ENCODE peak calls at places on chromosomes 7 and 10, in six cellular contexts. One of them, this sample, is unnamed.

GRCh38 chr7:138309186-138309585 is 150.9 kb upstream of the TRIM24 start:
- DNase-seq in AG10803: no peak
- DNase-seq in GM23338: no peak
- DNase-seq in body of pancreas: no peak
- DNase-seq in fibroblast of pulmonary artery: no peak
- DNase-seq in heart right ventricle: no peak
- DNase-seq in this sample: no peak

GRCh38 chr10:131000737-131001136 is 310.8 kb downstream of the TCERG1L start:
- DNase-seq in fibroblast of pulmonary artery: no peak
- DNase-seq in heart right ventricle: no peak
- DNase-seq in AG10803: no peak
- DNase-seq in body of pancreas: no peak
- DNase-seq in GM23338: no peak
- DNase-seq in this sample: no peak

GRCh38 chr10:43122096-43122495 is 16.1 kb upstream of the CSGALNACT2 start:
- DNase-seq in heart right ventricle: no peak
- DNase-seq in AG10803: no peak
- DNase-seq in body of pancreas: no peak
- DNase-seq in GM23338: no peak
- DNase-seq in fibroblast of pulmonary artery: no peak
- DNase-seq in this sample: no peak

GRCh38 chr7:17679427-17679826 is 260.9 kb downstream of the SNX13 start:
- DNase-seq in fibroblast of pulmonary artery: peak
- DNase-seq in heart right ventricle: peak
- DNase-seq in body of pancreas: no peak
- DNase-seq in GM23338: peak
- DNase-seq in AG10803: peak
- DNase-seq in this sample: no peak

GRCh38 chr10:35890061-35890969 is 248.2 kb upstream of the FZD8 start:
- DNase-seq in body of pancreas: no peak
- DNase-seq in GM23338: no peak
- DNase-seq in fibroblast of pulmonary artery: no peak
- DNase-seq in heart right ventricle: no peak
- DNase-seq in AG10803: no peak
- DNase-seq in this sample: no peak

GRCh38 chr10:131723601-131724530 is 176.9 kb upstream of the PPP2R2D start:
- DNase-seq in fibroblast of pulmonary artery: no peak
- DNase-seq in GM23338: no peak
- DNase-seq in heart right ventricle: no peak
- DNase-seq in body of pancreas: no peak
- DNase-seq in AG10803: no peak
- DNase-seq in this sample: no peak

GRCh38 chr7:82234457-82235049 is 209.0 kb downstream of the CACNA2D1 start:
- DNase-seq in body of pancreas: no peak
- DNase-seq in AG10803: peak
- DNase-seq in heart right ventricle: no peak
- DNase-seq in GM23338: peak
- DNase-seq in fibroblast of pulmonary artery: peak
- DNase-seq in this sample: no peak

GRCh38 chr7:125878990-125879389 is 949.4 kb upstream of the POT1 start:
- DNase-seq in fibroblast of pulmonary artery: no peak
- DNase-seq in GM23338: no peak
- DNase-seq in body of pancreas: no peak
- DNase-seq in heart right ventricle: no peak
- DNase-seq in AG10803: no peak
- DNase-seq in this sample: no peak

GRCh38 chr10:109205929-109206585 is 717.3 kb downstream of the XPNPEP1 start:
- DNase-seq in GM23338: no peak
- DNase-seq in body of pancreas: no peak
- DNase-seq in heart right ventricle: no peak
- DNase-seq in AG10803: peak
- DNase-seq in fibroblast of pulmonary artery: peak
- DNase-seq in this sample: peak

GRCh38 chr7:136803028-136803427 is 65.4 kb upstream of the CHRM2 start:
- DNase-seq in fibroblast of pulmonary artery: no peak
- DNase-seq in AG10803: no peak
- DNase-seq in heart right ventricle: no peak
- DNase-seq in GM23338: no peak
- DNase-seq in body of pancreas: no peak
- DNase-seq in this sample: no peak

GRCh38 chr7:40520986-40521738 is 386.4 kb downstream of the SUGCT start:
- DNase-seq in body of pancreas: no peak
- DNase-seq in GM23338: no peak
- DNase-seq in heart right ventricle: no peak
- DNase-seq in AG10803: no peak
- DNase-seq in fibroblast of pulmonary artery: no peak
- DNase-seq in this sample: no peak

GRCh38 chr10:10589540-10589939 is 428.1 kb upstream of the CELF2 start:
- DNase-seq in heart right ventricle: no peak
- DNase-seq in AG10803: peak
- DNase-seq in fibroblast of pulmonary artery: peak
- DNase-seq in body of pancreas: no peak
- DNase-seq in GM23338: no peak
- DNase-seq in this sample: peak

GRCh38 chr7:49523870-49524269 is 249.6 kb upstream of the VWC2 start:
- DNase-seq in AG10803: no peak
- DNase-seq in GM23338: no peak
- DNase-seq in body of pancreas: no peak
- DNase-seq in fibroblast of pulmonary artery: no peak
- DNase-seq in heart right ventricle: no peak
- DNase-seq in this sample: no peak

GRCh38 chr7:70700055-70700934 is 431.6 kb upstream of the GALNT17 start:
- DNase-seq in AG10803: no peak
- DNase-seq in GM23338: peak
- DNase-seq in body of pancreas: no peak
- DNase-seq in fibroblast of pulmonary artery: no peak
- DNase-seq in heart right ventricle: no peak
- DNase-seq in this sample: no peak

GRCh38 chr10:73915206-73915851 is 4.4 kb downstream of the PLAU start:
- DNase-seq in heart right ventricle: no peak
- DNase-seq in fibroblast of pulmonary artery: no peak
- DNase-seq in body of pancreas: no peak
- DNase-seq in AG10803: no peak
- DNase-seq in GM23338: no peak
- DNase-seq in this sample: no peak

GRCh38 chr7:43856996-43857395 is 12.3 kb downstream of the MRPS24 start:
- DNase-seq in GM23338: no peak
- DNase-seq in body of pancreas: no peak
- DNase-seq in AG10803: no peak
- DNase-seq in heart right ventricle: no peak
- DNase-seq in fibroblast of pulmonary artery: no peak
- DNase-seq in this sample: no peak

DNA sequence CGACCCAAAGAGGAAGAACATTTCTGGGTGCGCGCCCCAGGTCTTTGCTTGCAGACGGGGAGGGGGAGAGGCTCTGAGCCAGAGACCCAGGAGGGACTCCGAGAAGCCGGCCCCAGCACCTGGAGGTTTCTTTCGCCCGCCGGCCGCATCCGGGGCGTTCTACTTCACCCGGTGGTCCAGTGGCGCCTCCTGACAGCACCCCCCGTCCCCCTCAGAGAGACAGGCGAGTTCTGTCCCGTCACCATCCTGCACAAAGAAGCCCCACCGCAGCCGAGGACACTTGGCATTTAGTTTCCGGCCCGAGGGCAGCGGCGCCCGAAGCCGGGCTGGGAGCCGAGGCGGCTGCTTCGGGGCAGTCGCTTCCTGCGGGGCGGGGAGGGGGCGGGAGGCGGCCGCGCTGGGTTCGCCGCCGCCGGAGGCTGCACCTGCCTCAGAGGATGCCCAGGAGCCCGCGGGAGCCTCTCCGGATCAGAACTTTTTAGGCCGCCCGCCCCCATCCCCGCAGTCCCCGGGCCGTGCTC is at the start of gene TMEM178B:
- DNase-seq in GM23338: peak
- DNase-seq in AG10803: no peak
- DNase-seq in body of pancreas: peak
- DNase-seq in heart right ventricle: peak
- DNase-seq in fibroblast of pulmonary artery: no peak
- DNase-seq in this sample: no peak
- H3K4me3 ChIP-seq in GM23338: peak
- H3K4me3 ChIP-seq in AG10803: peak
- H3K4me3 ChIP-seq in body of pancreas: peak
- H3K4me3 ChIP-seq in heart right ventricle: peak
- H3K4me3 ChIP-seq in fibroblast of pulmonary artery: peak
- H3K4me3 ChIP-seq in this sample: peak

GRCh38 chr10:85648279-85648754 is 718.3 kb downstream of the GRID1 start:
- DNase-seq in body of pancreas: no peak
- DNase-seq in AG10803: no peak
- DNase-seq in heart right ventricle: no peak
- DNase-seq in fibroblast of pulmonary artery: no peak
- DNase-seq in GM23338: no peak
- DNase-seq in this sample: no peak
- H3K4me3 ChIP-seq in body of pancreas: no peak
- H3K4me3 ChIP-seq in AG10803: no peak
- H3K4me3 ChIP-seq in heart right ventricle: no peak
- H3K4me3 ChIP-seq in fibroblast of pulmonary artery: no peak
- H3K4me3 ChIP-seq in GM23338: no peak
- H3K4me3 ChIP-seq in this sample: no peak

DNA sequence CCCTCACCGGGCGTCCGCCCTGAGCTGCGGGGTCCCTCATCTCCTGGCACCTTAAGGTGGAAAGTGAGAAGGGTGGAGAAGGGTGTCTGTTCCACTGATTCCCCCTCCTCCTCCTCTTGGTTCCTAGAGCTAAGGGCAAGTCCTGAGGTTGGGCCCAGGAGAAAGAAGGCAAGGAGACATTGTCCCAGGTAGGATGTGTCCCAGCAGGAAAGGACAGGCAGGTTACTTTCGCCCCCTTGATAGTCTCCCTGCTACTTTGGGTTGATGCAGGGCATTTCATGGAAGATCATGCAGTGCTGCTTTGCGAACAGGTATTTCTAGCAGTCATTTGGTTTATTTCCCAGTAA is 582 bp downstream of the STEAP2 start:
- DNase-seq in AG10803: no peak
- DNase-seq in heart right ventricle: no peak
- DNase-seq in GM23338: peak
- DNase-seq in fibroblast of pulmonary artery: no peak
- DNase-seq in body of pancreas: no peak
- DNase-seq in this sample: no peak
- H3K4me3 ChIP-seq in AG10803: peak
- H3K4me3 ChIP-seq in heart right ventricle: peak
- H3K4me3 ChIP-seq in GM23338: peak
- H3K4me3 ChIP-seq in fibroblast of pulmonary artery: peak
- H3K4me3 ChIP-seq in body of pancreas: peak
- H3K4me3 ChIP-seq in this sample: peak

GRCh38 chr10:94489107-94489506 is 56.5 kb upstream of the HELLS start:
- DNase-seq in heart right ventricle: no peak
- DNase-seq in AG10803: no peak
- DNase-seq in fibroblast of pulmonary artery: no peak
- DNase-seq in GM23338: peak
- DNase-seq in body of pancreas: no peak
- DNase-seq in this sample: no peak
- H3K4me3 ChIP-seq in heart right ventricle: no peak
- H3K4me3 ChIP-seq in AG10803: no peak
- H3K4me3 ChIP-seq in fibroblast of pulmonary artery: no peak
- H3K4me3 ChIP-seq in GM23338: no peak
- H3K4me3 ChIP-seq in body of pancreas: no peak
- H3K4me3 ChIP-seq in this sample: no peak

This sample was measured in BJ.